ENCODE peak calls at places on chromosomes 12 and 14, in four cellular contexts. Y, G, O and A are unnamed samples.
A peak's percentile ranks its signal among the peaks of the same experiment; 100 is the strongest.

GRCh38 chr14:100535287-100536131 is 51.7 kb downstream of the BEGAIN start:
- DNase-seq in O (peak; percentile 16), G (peak; percentile 46), Y (no peak), A (peak; percentile 25)

GRCh38 chr14:106845286-106846087 is 1319.1 kb downstream of the TMEM121 start:
- DNase-seq in O (peak; percentile 66), G (no peak), Y (peak; percentile 73), A (peak; percentile 49)

GRCh38 chr12:88529531-88530488 is 50.5 kb downstream of the KITLG start:
- DNase-seq in Y (no peak), O (no peak), G (no peak), A (no peak)

GRCh38 chr14:57692671-57693070 is 173.2 kb downstream of the SLC35F4 start:
- DNase-seq in G (no peak), Y (no peak), O (no peak), A (no peak)

GRCh38 chr14:103259801-103260628 is 74.0 kb upstream of the EIF5 start:
- DNase-seq in Y (no peak), G (no peak), O (no peak), A (no peak)

GRCh38 chr14:105155681-105156413 is 12.7 kb downstream of the JAG2 start:
- DNase-seq in O (no peak), G (no peak), Y (no peak), A (no peak)

GRCh38 chr14:60233891-60234290 is 15.1 kb upstream of the PPM1A start:
- DNase-seq in Y (no peak), G (no peak), O (no peak), A (no peak)

GRCh38 chr12:100567945-100568344 is 5.5 kb upstream of the GAS2L3 start:
- DNase-seq in Y (no peak), O (no peak), G (no peak), A (no peak)

GRCh38 chr12:66688836-66689439 is 10.1 kb upstream of the GRIP1 start:
- DNase-seq in O (peak; percentile 18), G (no peak), Y (no peak), A (no peak)

GRCh38 chr12:116916714-116917114 is 6.0 kb downstream of the FBXW8 start:
- DNase-seq in O (no peak), Y (peak; percentile 51), G (no peak), A (no peak)

GRCh38 chr12:98754095-98754494 is 109.0 kb downstream of the APAF1 start:
- DNase-seq in O (no peak), G (no peak), Y (peak; percentile 85), A (no peak)

GRCh38 chr12:11623382-11623781 is 26.1 kb upstream of the ETV6 start:
- DNase-seq in Y (no peak), G (no peak), O (no peak), A (no peak)

GRCh38 chr14:65412189-65412846 is at the start of gene FUT8:
- DNase-seq in O (peak; percentile 96), Y (peak; percentile 80), G (peak; percentile 98), A (peak; percentile 94)

GRCh38 chr12:106249411-106250135 is 1.8 kb upstream of the CKAP4 start:
- DNase-seq in O (no peak), G (no peak), Y (peak; percentile 53), A (no peak)

GRCh38 chr12:98587084-98587483 is 6.4 kb upstream of the SLC25A3 start:
- DNase-seq in O (no peak), G (no peak), Y (no peak), A (no peak)

GRCh38 chr14:100786131-100786530 is 39.8 kb upstream of the MEG3 start:
- DNase-seq in G (no peak), Y (no peak), O (no peak), A (no peak)

GRCh38 chr14:31265701-31266398 is 58.3 kb upstream of the HECTD1 start:
- DNase-seq in G (no peak), Y (no peak), O (no peak), A (no peak)

GRCh38 chr12:122845041-122845864 is 10.0 kb downstream of the HIP1R start:
- DNase-seq in G (peak; percentile 74), Y (no peak), O (no peak), A (no peak)

GRCh38 chr14:41782488-41782887 is 175.8 kb downstream of the LRFN5 start:
- DNase-seq in O (no peak), Y (no peak), G (no peak), A (no peak)

GRCh38 chr12:131833896-131834641 is 5.9 kb downstream of the MMP17 start:
- DNase-seq in Y (no peak), G (no peak), O (no peak), A (no peak)

GRCh38 chr12:102958830-102959176 is 1.3 kb downstream of the ASCL1 start:
- DNase-seq in Y (no peak), O (no peak), G (no peak), A (no peak)

GRCh38 chr12:64590183-64590582 is 20.1 kb upstream of the RASSF3 start:
- DNase-seq in Y (no peak), O (no peak), G (no peak), A (no peak)

DNA sequence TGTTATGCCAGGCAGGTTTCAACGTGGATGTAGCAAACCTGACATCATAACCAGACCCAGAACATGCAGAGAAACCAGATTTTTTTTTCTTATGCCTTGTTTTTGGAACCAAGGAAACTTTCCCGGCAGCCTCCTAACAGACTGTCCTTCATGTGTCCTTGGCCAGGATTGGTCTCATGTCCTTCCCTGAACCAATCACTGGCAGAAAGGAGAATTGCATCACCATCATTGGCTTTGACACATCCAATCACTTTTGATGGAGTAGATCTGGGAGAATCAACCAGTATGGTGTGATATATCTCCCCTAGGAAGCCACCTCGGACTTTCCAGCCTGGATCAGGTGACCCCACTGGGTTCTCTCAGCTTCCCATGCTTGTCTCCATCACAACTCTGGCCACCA is 25.6 kb upstream of the WSCD2 start:
- DNase-seq in G (no peak), Y (no peak), O (no peak), A (no peak)
- H3K27ac ChIP-seq in G (no peak overlapping the region), Y (no peak overlapping the region), O (no peak overlapping the region), A (no peak overlapping the region)

DNA sequence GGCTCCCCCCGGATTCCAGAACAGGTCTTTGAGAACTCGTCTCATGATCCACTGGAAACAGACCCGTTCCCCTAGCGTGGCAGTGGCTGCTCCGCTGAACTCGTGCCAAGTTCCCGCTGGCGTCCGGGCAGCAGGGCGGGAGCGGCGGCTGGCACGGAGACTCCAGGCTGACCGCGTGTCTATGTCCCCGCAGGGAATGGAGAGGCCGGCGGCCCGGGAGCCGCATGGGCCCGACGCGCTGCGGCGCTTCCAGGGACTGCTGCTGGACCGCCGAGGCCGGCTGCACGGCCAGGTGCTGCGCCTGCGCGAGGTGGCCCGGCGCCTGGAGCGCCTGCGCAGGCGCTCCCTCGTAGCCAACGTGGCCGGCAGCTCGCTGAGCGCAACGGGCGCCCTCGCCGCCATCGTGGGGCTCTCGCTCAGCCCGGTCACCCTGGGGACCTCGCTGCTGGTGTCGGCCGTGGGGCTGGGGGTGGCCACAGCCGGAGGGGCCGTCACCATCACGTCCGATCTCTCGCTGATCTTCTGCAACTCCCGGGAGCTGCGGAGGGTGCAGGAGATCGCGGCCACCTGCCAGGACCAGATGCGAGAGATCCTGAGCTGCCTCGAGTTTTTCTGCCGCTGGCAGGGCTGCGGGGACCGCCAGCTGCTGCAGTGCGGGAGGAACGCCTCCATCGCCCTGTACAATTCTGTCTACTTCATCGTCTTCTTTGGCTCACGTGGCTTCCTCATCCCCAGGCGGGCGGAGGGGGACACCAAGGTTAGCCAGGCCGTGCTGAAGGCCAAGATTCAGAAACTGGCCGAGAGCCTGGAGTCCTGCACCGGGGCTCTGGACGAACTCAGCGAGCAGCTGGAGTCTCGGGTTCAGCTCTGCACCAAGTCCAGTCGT is 1.5 kb downstream of the APOLD1 start:
- DNase-seq in O (peak; percentile 89), Y (no peak), G (peak; percentile 90), A (peak; percentile 63)
- TF ChIP-seq POLR2A in O (peak; percentile 71), Y (peak; percentile 96), G (peak; percentile 1), A (no peak)

DNA sequence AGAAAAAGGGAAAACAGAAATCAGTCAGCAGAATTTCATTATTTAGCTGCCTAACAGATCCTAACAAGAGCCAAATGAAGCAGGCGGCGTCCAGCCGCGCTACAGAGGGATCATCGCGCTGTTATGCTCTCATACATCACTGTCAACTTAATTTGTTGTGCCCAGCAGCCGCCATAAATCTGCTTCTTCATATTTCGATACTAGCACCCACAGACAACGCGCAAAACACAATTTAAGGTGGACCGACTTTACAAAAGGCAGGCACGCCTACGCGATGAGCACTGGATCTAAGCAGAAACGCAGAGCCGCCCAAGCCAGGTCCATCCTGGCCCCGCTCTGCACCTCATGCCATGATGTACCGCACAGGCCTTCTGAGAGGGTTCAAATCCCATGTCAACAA is 66.7 kb downstream of the SETD3 start:
- DNase-seq in O (no peak), Y (no peak), G (no peak), A (no peak)
- H3K27ac ChIP-seq in O (no peak overlapping the region), Y (no peak overlapping the region), G (no peak overlapping the region), A (no peak overlapping the region)

DNA sequence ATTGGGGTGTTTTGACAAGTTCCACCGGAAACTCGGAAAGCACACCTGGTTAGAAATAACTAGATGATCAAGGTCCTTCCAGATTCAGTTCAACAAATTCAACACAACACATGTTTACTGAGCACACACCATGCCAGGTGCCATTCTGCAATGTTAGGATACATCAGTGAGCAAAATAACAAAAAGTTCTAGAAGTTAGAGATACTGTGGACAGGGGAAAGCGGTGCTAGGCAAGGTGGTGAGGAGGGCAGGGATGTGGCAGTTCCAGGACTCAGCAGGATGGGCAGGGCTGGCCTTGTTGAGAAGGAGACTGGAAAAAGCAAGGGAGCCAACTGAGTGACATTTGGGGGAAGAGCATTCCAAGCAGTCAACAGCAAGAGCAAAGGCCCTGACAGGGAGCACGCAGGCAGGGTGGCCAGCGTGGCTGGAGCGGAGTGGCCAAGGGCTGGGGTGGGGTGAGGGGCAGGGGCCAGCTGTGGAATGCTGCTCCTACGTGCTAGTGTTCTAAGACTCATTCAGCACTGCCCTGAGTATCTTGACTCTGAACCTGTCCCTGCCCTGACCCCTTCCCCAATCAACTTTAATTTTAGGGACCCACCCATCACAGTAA is 19.4 kb upstream of the FAIM2 start:
- DNase-seq in Y (no peak), G (no peak), O (no peak), A (peak; percentile 30)
- TF ChIP-seq POLR2A in Y (no peak), G (no peak), O (no peak), A (no peak)

DNA sequence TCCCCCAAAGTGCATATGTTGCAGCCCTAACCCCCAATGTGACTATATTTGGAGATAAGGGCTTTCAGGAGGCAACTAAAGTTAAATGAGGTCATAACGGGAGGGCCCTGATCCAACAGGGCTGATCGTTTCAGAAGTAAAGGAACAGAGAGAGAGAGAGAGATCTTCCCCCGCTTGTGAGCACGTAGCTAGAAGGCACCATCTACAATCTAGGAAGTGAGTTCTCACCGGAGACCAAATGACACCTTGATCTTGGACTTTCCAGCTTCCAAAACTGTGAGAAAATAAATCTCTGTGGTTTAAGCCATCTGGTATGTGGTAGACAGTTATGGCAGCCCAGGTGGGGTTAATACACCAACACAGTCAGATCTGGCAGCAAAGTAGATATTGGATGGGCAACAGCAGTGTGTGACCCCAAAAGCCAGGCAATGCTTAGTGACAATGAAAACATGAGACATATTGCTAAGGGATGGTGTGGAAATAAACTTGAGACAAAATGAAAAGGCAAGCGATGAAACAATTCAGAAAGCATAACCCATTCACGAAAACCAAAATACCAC is 147.2 kb upstream of the GSC start:
- DNase-seq in G (no peak), O (no peak), Y (no peak), A (no peak)
- H3K27ac ChIP-seq in G (no peak overlapping the region), O (no peak overlapping the region), Y (no peak overlapping the region), A (no peak overlapping the region)